ENCODE peak calls at places on chromosomes 3 and 15, in four cellular contexts. R is IMR-90, V is GM12878, G is K562. B is an unnamed sample.

GRCh38 chr15:67460521-67460920 is 60.4 kb upstream of the C15orf61 start:
- DNase-seq in R (no peak), V (no peak), G (no peak), B (no peak)

GRCh38 chr3:141538568-141538967 is 51.7 kb downstream of the RASA2 start:
- DNase-seq in V (no peak), R (no peak), G (no peak), B (peak)

GRCh38 chr15:73593278-73594074 is 39.7 kb downstream of the NPTN start:
- DNase-seq in V (no peak), R (peak), G (peak), B (peak)

GRCh38 chr3:179544981-179545645 is 17.6 kb upstream of the ACTL6A start:
- DNase-seq in V (no peak), G (no peak), R (peak), B (no peak)

GRCh38 chr3:24400015-24400414 is 94.6 kb downstream of the THRB start:
- DNase-seq in R (no peak), V (no peak), G (no peak), B (no peak)

GRCh38 chr15:63601727-63602185 is 4.6 kb downstream of the FBXL22 start:
- DNase-seq in G (no peak), V (no peak), R (no peak), B (no peak)

GRCh38 chr3:195761503-195762248 is 40.9 kb downstream of the MUC20 start:
- DNase-seq in G (no peak), R (no peak), V (no peak), B (no peak)

GRCh38 chr15:69881760-69882159 is 216.0 kb downstream of the TLE3 start:
- DNase-seq in V (peak), G (no peak), R (no peak), B (no peak)

GRCh38 chr15:90994059-90994416 is 297 bp downstream of the PRC1 start:
- DNase-seq in V (no peak), R (no peak), G (peak), B (no peak)

GRCh38 chr3:41362638-41363559 is 163.6 kb downstream of the CTNNB1 start:
- DNase-seq in R (no peak), V (no peak), G (no peak), B (no peak)

GRCh38 chr15:39127925-39128617 is 452.8 kb upstream of the THBS1 start:
- DNase-seq in G (peak), V (no peak), R (peak), B (peak)

GRCh38 chr15:91530951-91531582 is 322.4 kb upstream of the SLCO3A1 start:
- DNase-seq in R (no peak), V (no peak), G (no peak), B (no peak)

GRCh38 chr15:37978231-37978630 is 43.8 kb downstream of the TMCO5A start:
- DNase-seq in R (no peak), V (no peak), G (no peak), B (no peak)

GRCh38 chr3:69695443-69695842 is 43.8 kb upstream of the MITF start:
- DNase-seq in G (no peak), R (no peak), V (no peak), B (no peak)

GRCh38 chr3:115110830-115111229 is 36.3 kb downstream of the ZBTB20 start:
- DNase-seq in R (no peak), V (no peak), G (no peak), B (no peak)

GRCh38 chr3:189272500-189273119 is 100.8 kb downstream of the TPRG1 start:
- DNase-seq in V (no peak), R (no peak), G (no peak), B (no peak)
- TF ChIP-seq CTCF in V (peak), R (no peak), G (no peak), B (no peak)

DNA sequence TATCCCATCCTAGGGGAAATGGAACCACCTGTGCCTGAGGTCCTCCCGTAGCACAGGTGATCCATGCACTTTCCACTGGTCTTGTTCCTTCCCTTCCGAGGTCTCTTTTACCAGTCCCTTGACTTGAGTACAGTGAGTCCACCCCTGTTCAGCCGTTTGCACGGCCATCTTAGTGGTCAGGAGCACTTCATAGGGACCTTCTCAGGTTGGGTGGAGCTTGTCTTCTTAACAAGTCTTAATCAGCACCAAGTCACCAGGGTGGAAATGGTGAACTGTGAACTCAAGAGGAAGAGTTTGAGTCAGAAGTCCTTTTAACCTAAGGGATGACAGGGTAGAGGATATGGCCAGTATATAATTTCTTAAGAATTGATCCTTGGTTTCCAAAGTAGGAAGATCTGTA is 21.4 kb downstream of the ARL8B start:
- DNase-seq in R (no peak), V (no peak), G (no peak), B (no peak)
- TF ChIP-seq FOS in R (no peak), V (no peak), G (no peak), B (no peak)

DNA sequence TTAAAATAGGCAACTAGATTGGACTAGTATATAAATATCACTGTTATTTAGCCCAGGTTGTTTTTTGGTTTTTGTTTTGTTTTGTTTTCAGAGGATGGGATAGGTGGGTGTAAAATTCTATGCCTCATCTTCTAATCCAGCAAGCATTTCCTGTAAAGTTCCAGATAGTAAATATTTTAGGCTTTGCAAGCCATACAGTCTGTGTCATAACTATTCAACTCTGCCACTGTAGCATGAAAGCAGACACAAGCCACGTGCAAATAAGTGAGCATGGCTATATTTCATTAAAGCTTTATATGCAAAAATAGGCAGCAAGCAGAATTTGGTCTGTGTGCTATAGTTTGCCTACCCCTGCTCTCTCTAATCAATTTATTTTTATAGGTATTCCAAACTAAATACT is 657.3 kb upstream of the TGFBR2 start:
- DNase-seq in R (peak), V (no peak), G (no peak), B (no peak)
- H3K27ac ChIP-seq in R (no peak), V (no peak), G (no peak), B (no peak)

GRCh38 chr3:123781138-123781537 is 103.0 kb downstream of the MYLK start:
- DNase-seq in R (no peak), V (no peak), G (peak), B (no peak)
- TF ChIP-seq CTCF in R (peak), V (no peak), G (peak), B (no peak)

GRCh38 chr3:23004971-23005370 is 198.2 kb upstream of the UBE2E2 start:
- DNase-seq in R (peak), G (no peak), V (no peak), B (no peak)

GRCh38 chr3:23002846-23003800 is 200.0 kb upstream of the UBE2E2 start:
- DNase-seq in V (no peak), R (peak), G (no peak), B (peak)
- TF ChIP-seq FOS in V (no peak), R (no peak), G (no peak), B (no peak)

GRCh38 chr15:66389098-66389858 is 2.6 kb downstream of the MAP2K1 start:
- DNase-seq in G (no peak), R (no peak), V (no peak), B (no peak)

GRCh38 chr15:66386204-66387123 is at the start of gene MAP2K1:
- DNase-seq in G (peak), V (peak), R (peak), B (peak)

GRCh38 chr15:66388576-66388975 is 1.9 kb downstream of the MAP2K1 start:
- DNase-seq in G (no peak), V (no peak), R (no peak), B (no peak)

GRCh38 chr15:66387176-66388056 is 704 bp downstream of the MAP2K1 start:
- DNase-seq in V (no peak), R (peak), G (peak), B (peak)

DNA sequence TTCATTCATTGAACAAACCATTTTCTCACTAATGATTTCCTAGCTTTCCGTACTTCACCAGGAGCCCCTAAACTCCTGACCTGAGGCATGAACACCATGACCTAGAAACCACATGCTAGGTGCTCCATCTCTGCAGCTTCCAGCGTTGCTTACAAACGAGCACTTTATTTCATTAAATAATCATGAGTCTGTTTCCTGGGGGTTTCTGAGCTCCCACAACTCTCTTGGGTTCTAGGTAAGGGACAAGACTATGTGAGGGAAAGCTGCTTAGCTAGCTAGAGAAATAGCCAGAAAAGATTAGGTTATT is 1.3 kb downstream of the MAP2K1 start:
- DNase-seq in R (no peak), G (no peak), V (no peak), B (no peak)
- H3K27ac ChIP-seq in R (peak), G (peak), V (peak), B (peak)

DNA sequence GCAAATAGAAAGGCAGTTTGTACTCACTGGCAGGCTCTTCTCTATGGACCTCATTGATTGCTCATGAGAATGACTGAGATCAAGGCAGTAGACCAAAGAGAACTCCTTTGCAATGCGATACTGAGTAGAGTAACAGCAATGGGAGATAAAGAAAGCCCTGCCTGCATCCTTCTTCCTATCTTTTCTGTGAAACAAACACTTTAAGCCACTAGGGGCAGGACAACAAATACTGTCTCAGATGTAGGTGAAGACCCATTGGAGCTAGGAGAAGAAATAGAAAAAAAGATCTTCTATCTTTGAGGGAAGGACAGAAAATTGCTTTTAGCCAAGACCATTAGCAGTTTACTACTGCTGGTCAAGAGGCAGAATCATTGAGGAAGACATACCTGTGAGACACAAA is 117.6 kb upstream of the IGSF10 start:
- DNase-seq in R (no peak), G (no peak), V (no peak), B (no peak)
- TF ChIP-seq CTCF in R (no peak), G (no peak), V (no peak), B (no peak)

DNA sequence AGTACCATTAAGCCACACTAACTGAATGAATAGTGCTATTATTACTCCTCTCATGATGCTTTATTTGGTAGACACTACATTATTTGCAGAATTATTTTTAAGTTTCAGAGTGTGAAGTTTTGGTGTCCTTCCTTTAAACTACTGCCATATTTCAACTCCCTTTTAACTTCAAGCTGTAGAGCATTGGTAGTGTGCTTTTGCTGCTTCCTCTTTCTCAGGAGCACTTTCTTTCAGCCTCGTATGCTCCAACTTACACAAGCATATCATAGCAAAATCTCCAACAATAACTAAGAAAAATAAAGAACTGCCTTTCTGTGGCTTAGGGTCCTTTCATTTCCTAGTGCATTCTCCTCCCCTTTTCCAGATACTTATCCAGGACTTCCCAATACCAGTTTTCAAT is 476.4 kb upstream of the AGTR1 start:
- DNase-seq in R (no peak), G (no peak), V (no peak), B (no peak)
- TF ChIP-seq FOS in R (no peak), G (no peak), V (no peak), B (no peak)

GRCh38 chr3:197366301-197367044 is 68.1 kb upstream of the DLG1 start:
- DNase-seq in R (no peak), G (no peak), V (no peak), B (no peak)
- H3K27ac ChIP-seq in R (no peak), G (no peak), V (no peak), B (no peak)